ENCODE peak calls at places on chromosomes 11 and 22, in four cellular contexts. One of them, this sample, is unnamed.

GRCh38 chr11:1749787-1750351 is 526 bp downstream of the IFITM10 start:
- DNase-seq in GM04504: peak
- DNase-seq in AG10803: peak
- DNase-seq in cardiac septum: no peak
- DNase-seq in this sample: peak

GRCh38 chr22:26536056-26536761 is 23.9 kb upstream of the TFIP11 start:
- DNase-seq in GM04504: no peak
- DNase-seq in AG10803: no peak
- DNase-seq in cardiac septum: no peak
- DNase-seq in this sample: peak

GRCh38 chr11:117876341-117877119 is at the start of gene FXYD6:
- DNase-seq in GM04504: no peak
- DNase-seq in AG10803: no peak
- DNase-seq in cardiac septum: no peak
- DNase-seq in this sample: no peak

GRCh38 chr11:11400635-11401232 is 47.7 kb upstream of the CSNK2A3 start:
- DNase-seq in GM04504: no peak
- DNase-seq in AG10803: no peak
- DNase-seq in cardiac septum: no peak
- DNase-seq in this sample: peak

GRCh38 chr11:1729692-1730011 is 20.7 kb downstream of the IFITM10 start:
- DNase-seq in GM04504: peak
- DNase-seq in AG10803: peak
- DNase-seq in cardiac septum: no peak
- DNase-seq in this sample: no peak

GRCh38 chr11:47788181-47788580 is 21.0 kb upstream of the FNBP4 start:
- DNase-seq in GM04504: no peak
- DNase-seq in AG10803: no peak
- DNase-seq in cardiac septum: no peak
- DNase-seq in this sample: peak

GRCh38 chr11:35006389-35007128 is 90.1 kb downstream of the PDHX start:
- DNase-seq in GM04504: no peak
- DNase-seq in AG10803: no peak
- DNase-seq in cardiac septum: no peak
- DNase-seq in this sample: no peak

GRCh38 chr22:22422629-22423112 is 85.9 kb downstream of the ZNF280B start:
- DNase-seq in GM04504: peak
- DNase-seq in AG10803: peak
- DNase-seq in cardiac septum: no peak
- DNase-seq in this sample: peak

GRCh38 chr22:42170946-42171345 is 40.3 kb upstream of the CYP2D6 start:
- DNase-seq in GM04504: no peak
- DNase-seq in AG10803: no peak
- DNase-seq in cardiac septum: no peak
- DNase-seq in this sample: no peak

GRCh38 chr22:38957046-38957770 is at the start of gene APOBEC3A:
- DNase-seq in GM04504: no peak
- DNase-seq in AG10803: no peak
- DNase-seq in cardiac septum: peak
- DNase-seq in this sample: no peak